ENCODE peak calls at places on chromosomes 5 and 9, in six cellular contexts. S is D341Med; T is stimulated activated CD8-positive, alpha-beta memory T cell treated with anti-CD3 and anti-CD28 coated beads, Interleukin-15, amount 100 ng/mL, for 4 hours; C is central memory CD4-positive, alpha-beta T cell; G is occipital lobe; B is AML-193. K is an unnamed sample.

GRCh38 chr5:31809037-31809910 is 170.3 kb downstream of the PDZD2 start:
- DNase-seq in S (peak; percentile 81), T (no peak), C (no peak), G (peak; percentile 83), B (no peak), K (no peak)

GRCh38 chr9:6153425-6153824 is 62.2 kb upstream of the IL33 start:
- DNase-seq in S (no peak), T (no peak), C (no peak), G (no peak), B (no peak), K (peak; percentile 10)

GRCh38 chr9:99411068-99411467 is 189.0 kb downstream of the SEC61B start:
- DNase-seq in S (no peak), T (no peak), C (no peak), G (no peak), B (no peak), K (no peak)

GRCh38 chr5:110477923-110478322 is 248.5 kb downstream of the TMEM232 start:
- DNase-seq in S (no peak), T (no peak), C (no peak), G (no peak), B (no peak), K (peak; percentile 59)

GRCh38 chr5:73531356-73531755 is 33.1 kb downstream of the BTF3 start:
- DNase-seq in S (no peak), T (no peak), C (no peak), G (no peak), B (no peak), K (no peak)

GRCh38 chr5:6328173-6328572 is 50.2 kb downstream of the MED10 start:
- DNase-seq in S (no peak), T (no peak), C (no peak), G (no peak), B (peak; percentile 1), K (no peak)

GRCh38 chr5:126003309-126003708 is 419.9 kb upstream of the GRAMD2B start:
- DNase-seq in S (peak; percentile 40), T (no peak), C (no peak), G (no peak), B (no peak), K (peak; percentile 65)

GRCh38 chr9:18989097-18989496 is 43.9 kb downstream of the SAXO1 start:
- DNase-seq in S (no peak), T (no peak), C (no peak), G (no peak), B (no peak), K (no peak)

GRCh38 chr5:161660806-161661205 is 24.7 kb upstream of the GABRA6 start:
- DNase-seq in S (no peak), T (no peak), C (no peak), G (no peak), B (no peak), K (no peak)

GRCh38 chr5:168346417-168346816 is 55.0 kb downstream of the WWC1 start:
- DNase-seq in S (no peak), T (no peak), C (no peak), G (no peak), B (no peak), K (no peak)

GRCh38 chr9:89515416-89515815 is 17.5 kb upstream of the SEMA4D start:
- DNase-seq in S (no peak), T (no peak), C (no peak), G (no peak), B (no peak), K (peak; percentile 5)

GRCh38 chr5:44888435-44888834 is 79.7 kb downstream of the MRPS30 start:
- DNase-seq in S (no peak), T (no peak), C (no peak), G (no peak), B (no peak), K (no peak)

GRCh38 chr5:79318935-79319614 is 83.1 kb downstream of the JMY start:
- DNase-seq in S (no peak), T (no peak), C (no peak), G (no peak), B (no peak), K (peak; percentile 89)

GRCh38 chr9:20754556-20754955 is 70.5 kb downstream of the FOCAD start:
- DNase-seq in S (no peak), T (no peak), C (no peak), G (no peak), B (no peak), K (no peak)